ENCODE peak calls at places on chromosomes 2 and 18, in four cellular contexts. One of them, this sample, is unnamed.

GRCh38 chr2:105262662-105263091 is 21.1 kb downstream of the GPR45 start:
- DNase-seq in ovary: no peak
- DNase-seq in sigmoid colon: no peak
- DNase-seq in K562: peak; percentile 60
- DNase-seq in this sample: no peak

GRCh38 chr2:199484927-199485326 is 27.2 kb upstream of the SATB2 start:
- DNase-seq in ovary: no peak
- DNase-seq in sigmoid colon: no peak
- DNase-seq in K562: peak; percentile 43
- DNase-seq in this sample: no peak

GRCh38 chr2:160291382-160291781 is 91.3 kb upstream of the ITGB6 start:
- DNase-seq in ovary: no peak
- DNase-seq in sigmoid colon: no peak
- DNase-seq in K562: no peak
- DNase-seq in this sample: no peak

GRCh38 chr2:145909781-145910180 is 1389.9 kb upstream of the ZEB2 start:
- DNase-seq in ovary: no peak
- DNase-seq in sigmoid colon: no peak
- DNase-seq in K562: no peak
- DNase-seq in this sample: no peak

GRCh38 chr2:60453301-60453700 is 100.2 kb downstream of the BCL11A start:
- DNase-seq in ovary: no peak
- DNase-seq in sigmoid colon: no peak
- DNase-seq in K562: no peak
- DNase-seq in this sample: no peak

GRCh38 chr2:55137024-55137958 is 87.0 kb upstream of the RTN4 start:
- DNase-seq in ovary: no peak
- DNase-seq in sigmoid colon: no peak
- DNase-seq in K562: no peak
- DNase-seq in this sample: no peak

GRCh38 chr2:38146302-38146916 is 70.5 kb upstream of the CYP1B1 start:
- DNase-seq in ovary: peak; percentile 42
- DNase-seq in sigmoid colon: peak; percentile 69
- DNase-seq in K562: peak; percentile 71
- DNase-seq in this sample: no peak

GRCh38 chr2:119451336-119452050 is 19.8 kb downstream of the TMEM37 start:
- DNase-seq in ovary: no peak
- DNase-seq in sigmoid colon: no peak
- DNase-seq in K562: no peak
- DNase-seq in this sample: no peak

GRCh38 chr2:8564475-8564874 is 117.4 kb upstream of the ID2 start:
- DNase-seq in ovary: no peak
- DNase-seq in sigmoid colon: peak; percentile 30
- DNase-seq in K562: no peak
- DNase-seq in this sample: no peak

GRCh38 chr2:10368491-10369231 is 66.0 kb downstream of the HPCAL1 start:
- DNase-seq in ovary: no peak
- DNase-seq in sigmoid colon: no peak
- DNase-seq in K562: no peak
- DNase-seq in this sample: no peak

GRCh38 chr2:119397196-119397595 is 30.4 kb downstream of the DBI start:
- DNase-seq in ovary: no peak
- DNase-seq in sigmoid colon: no peak
- DNase-seq in K562: no peak
- DNase-seq in this sample: no peak

GRCh38 chr2:112026509-112026908 is 28.6 kb upstream of the TMEM87B start:
- DNase-seq in ovary: no peak
- DNase-seq in sigmoid colon: no peak
- DNase-seq in K562: peak; percentile 89
- DNase-seq in this sample: peak; percentile 79

GRCh38 chr2:68387408-68388350 is 22.6 kb downstream of the PLEK start:
- DNase-seq in ovary: no peak
- DNase-seq in sigmoid colon: no peak
- DNase-seq in K562: no peak
- DNase-seq in this sample: no peak

GRCh38 chr2:219289537-219290361 is 10.6 kb downstream of the DNAJB2 start:
- DNase-seq in ovary: peak; percentile 91
- DNase-seq in sigmoid colon: peak; percentile 89
- DNase-seq in K562: no peak
- DNase-seq in this sample: peak; percentile 95

GRCh38 chr2:102620367-102620766 is 1.0 kb downstream of the SLC9A2 start:
- DNase-seq in ovary: no peak
- DNase-seq in sigmoid colon: no peak
- DNase-seq in K562: no peak
- DNase-seq in this sample: no peak

GRCh38 chr2:23940976-23941605 is 828 bp downstream of the UBXN2A start:
- DNase-seq in ovary: no peak
- DNase-seq in sigmoid colon: no peak
- DNase-seq in K562: no peak
- DNase-seq in this sample: peak; percentile 78

GRCh38 chr2:203893386-203893785 is 25.8 kb downstream of the CTLA4 start:
- DNase-seq in ovary: no peak
- DNase-seq in sigmoid colon: peak; percentile 85
- DNase-seq in K562: no peak
- DNase-seq in this sample: no peak

GRCh38 chr2:239587311-239587731 is 186.5 kb upstream of the HDAC4 start:
- DNase-seq in ovary: no peak
- DNase-seq in sigmoid colon: no peak
- DNase-seq in K562: no peak
- DNase-seq in this sample: no peak

DNA sequence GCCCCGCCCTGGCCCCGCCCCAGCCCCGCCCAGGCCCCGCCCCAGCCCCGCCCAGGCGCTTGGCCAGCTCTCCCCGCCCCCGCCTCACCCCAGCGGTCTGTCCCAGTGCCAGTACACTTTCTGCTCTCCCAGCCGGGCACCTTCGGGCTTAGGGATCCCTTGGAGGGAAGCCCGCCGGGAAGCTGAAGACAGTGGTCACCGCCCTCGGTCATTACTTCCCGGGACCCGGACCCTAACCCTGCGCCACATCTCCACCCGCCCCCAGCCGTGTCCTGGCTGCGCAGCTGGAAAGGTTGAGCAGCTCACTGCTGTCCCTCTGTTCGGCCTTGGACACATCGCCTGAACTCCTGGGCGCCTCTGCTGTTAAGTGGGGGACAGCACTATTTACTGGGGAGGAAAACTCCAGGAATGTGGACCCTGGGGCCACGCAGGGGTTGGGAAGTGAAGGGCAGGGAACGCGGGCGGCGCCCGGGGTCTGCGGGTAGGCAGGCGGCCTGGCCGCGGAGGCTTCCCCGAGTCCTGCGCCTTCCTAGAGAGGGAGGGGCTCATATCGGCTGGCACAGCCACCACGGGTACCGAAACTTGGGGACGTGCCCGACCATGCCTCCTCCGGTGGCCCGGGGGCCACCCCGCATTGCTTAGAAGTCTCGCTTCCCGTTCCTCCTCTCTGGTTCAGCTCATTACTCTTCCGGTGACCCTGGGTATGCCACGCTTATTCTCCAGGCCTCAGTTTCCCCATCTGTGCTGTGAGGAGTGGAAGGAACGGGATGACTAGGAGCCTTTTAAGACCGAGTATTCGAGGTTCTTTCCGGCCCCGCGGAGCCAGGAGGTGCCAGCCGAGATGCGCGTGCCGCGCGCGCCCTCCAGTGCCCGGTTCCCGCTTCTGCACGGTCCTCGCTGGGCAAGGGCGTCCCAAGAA is 121.0 kb downstream of the GYPC start:
- DNase-seq in ovary: peak; percentile 80
- DNase-seq in sigmoid colon: peak; percentile 89
- DNase-seq in K562: peak; percentile 85
- DNase-seq in this sample: peak; percentile 76
- TF ChIP-seq POLR2A in ovary: no peak
- TF ChIP-seq POLR2A in sigmoid colon: no peak
- TF ChIP-seq POLR2A in K562: no peak
- TF ChIP-seq POLR2A in this sample: no peak

GRCh38 chr2:181891966-181892794 is 650 bp downstream of the ITPRID2 start:
- DNase-seq in ovary: peak; percentile 68
- DNase-seq in sigmoid colon: peak; percentile 86
- DNase-seq in K562: peak; percentile 81
- DNase-seq in this sample: peak; percentile 88
- TF ChIP-seq POLR2A in ovary: peak; percentile 35
- TF ChIP-seq POLR2A in sigmoid colon: peak; percentile 21
- TF ChIP-seq POLR2A in K562: peak; percentile 86
- TF ChIP-seq POLR2A in this sample: peak; percentile 57

GRCh38 chr18:25223899-25224607 is 127.9 kb downstream of the ZNF521 start:
- DNase-seq in ovary: no peak
- DNase-seq in sigmoid colon: no peak
- DNase-seq in K562: no peak
- DNase-seq in this sample: peak; percentile 56

GRCh38 chr18:25223211-25223610 is 128.8 kb downstream of the ZNF521 start:
- DNase-seq in ovary: no peak
- DNase-seq in sigmoid colon: no peak
- DNase-seq in K562: peak; percentile 72
- DNase-seq in this sample: peak; percentile 90

GRCh38 chr18:25225152-25225551 is 126.8 kb downstream of the ZNF521 start:
- DNase-seq in ovary: no peak
- DNase-seq in sigmoid colon: no peak
- DNase-seq in K562: no peak
- DNase-seq in this sample: no peak

GRCh38 chr18:25228410-25228809 is 123.6 kb downstream of the ZNF521 start:
- DNase-seq in ovary: no peak
- DNase-seq in sigmoid colon: no peak
- DNase-seq in K562: no peak
- DNase-seq in this sample: no peak

GRCh38 chr18:25222648-25223047 is 129.3 kb downstream of the ZNF521 start:
- DNase-seq in ovary: no peak
- DNase-seq in sigmoid colon: no peak
- DNase-seq in K562: no peak
- DNase-seq in this sample: no peak
- TF ChIP-seq POLR2A in ovary: no peak
- TF ChIP-seq POLR2A in sigmoid colon: no peak
- TF ChIP-seq POLR2A in K562: no peak
- TF ChIP-seq POLR2A in this sample: no peak

GRCh38 chr2:66575625-66576371 is 140.9 kb downstream of the MEIS1 start:
- DNase-seq in ovary: peak; percentile 66
- DNase-seq in sigmoid colon: peak; percentile 89
- DNase-seq in K562: peak; percentile 16
- DNase-seq in this sample: no peak
- TF ChIP-seq POLR2A in ovary: peak; percentile 15
- TF ChIP-seq POLR2A in sigmoid colon: no peak
- TF ChIP-seq POLR2A in K562: no peak
- TF ChIP-seq POLR2A in this sample: no peak

GRCh38 chr18:23135679-23136325 is 517 bp downstream of the CABLES1 start:
- DNase-seq in ovary: peak; percentile 38
- DNase-seq in sigmoid colon: no peak
- DNase-seq in K562: no peak
- DNase-seq in this sample: peak; percentile 57

GRCh38 chr18:23133860-23134779 is 1.2 kb upstream of the CABLES1 start:
- DNase-seq in ovary: no peak
- DNase-seq in sigmoid colon: no peak
- DNase-seq in K562: no peak
- DNase-seq in this sample: peak; percentile 38

GRCh38 chr18:23136326-23137092 is 1.2 kb downstream of the CABLES1 start:
- DNase-seq in ovary: peak; percentile 48
- DNase-seq in sigmoid colon: no peak
- DNase-seq in K562: no peak
- DNase-seq in this sample: peak; percentile 50

GRCh38 chr18:23137093-23137640 is 1.9 kb downstream of the CABLES1 start:
- DNase-seq in ovary: no peak
- DNase-seq in sigmoid colon: no peak
- DNase-seq in K562: no peak
- DNase-seq in this sample: peak; percentile 50

GRCh38 chr18:23134780-23135678 is at the start of gene CABLES1:
- DNase-seq in ovary: peak; percentile 62
- DNase-seq in sigmoid colon: peak; percentile 84
- DNase-seq in K562: no peak
- DNase-seq in this sample: peak; percentile 57
- TF ChIP-seq POLR2A in ovary: no peak
- TF ChIP-seq POLR2A in sigmoid colon: no peak
- TF ChIP-seq POLR2A in K562: no peak
- TF ChIP-seq POLR2A in this sample: peak; percentile 42

GRCh38 chr2:117835990-117836760 is 21.7 kb downstream of the DDX18 start:
- DNase-seq in ovary: peak; percentile 84
- DNase-seq in sigmoid colon: peak; percentile 91
- DNase-seq in K562: peak; percentile 53
- DNase-seq in this sample: peak; percentile 81
- TF ChIP-seq POLR2A in ovary: no peak
- TF ChIP-seq POLR2A in sigmoid colon: no peak
- TF ChIP-seq POLR2A in K562: peak; percentile 45
- TF ChIP-seq POLR2A in this sample: peak; percentile 6

GRCh38 chr2:171412571-171412970 is 21.2 kb downstream of the METTL8 start:
- DNase-seq in ovary: no peak
- DNase-seq in sigmoid colon: no peak
- DNase-seq in K562: no peak
- DNase-seq in this sample: no peak

GRCh38 chr2:171420728-171421563 is 12.8 kb downstream of the METTL8 start:
- DNase-seq in ovary: no peak
- DNase-seq in sigmoid colon: no peak
- DNase-seq in K562: no peak
- DNase-seq in this sample: no peak

GRCh38 chr2:171419333-171419732 is 14.5 kb downstream of the METTL8 start:
- DNase-seq in ovary: no peak
- DNase-seq in sigmoid colon: no peak
- DNase-seq in K562: no peak
- DNase-seq in this sample: no peak

GRCh38 chr2:171411791-171412483 is 21.9 kb downstream of the METTL8 start:
- DNase-seq in ovary: no peak
- DNase-seq in sigmoid colon: no peak
- DNase-seq in K562: no peak
- DNase-seq in this sample: no peak

GRCh38 chr2:171416009-171416926 is 17.5 kb downstream of the METTL8 start:
- DNase-seq in ovary: peak; percentile 89
- DNase-seq in sigmoid colon: peak; percentile 94
- DNase-seq in K562: peak; percentile 90
- DNase-seq in this sample: peak; percentile 86
- TF ChIP-seq POLR2A in ovary: no peak
- TF ChIP-seq POLR2A in sigmoid colon: no peak
- TF ChIP-seq POLR2A in K562: no peak
- TF ChIP-seq POLR2A in this sample: no peak